ENCODE peak calls at places on chromosome 6, in five cellular contexts. V is colonic mucosa, N is D721Med, F is fibroblast of mammary gland, Z is ovary. U is an unnamed sample.

GRCh38 chr6:11370191-11371018 is 137.9 kb upstream of the NEDD9 start:
- DNase-seq in V (no peak), N (no peak), F (no peak), Z (no peak), U (peak)

GRCh38 chr6:11854418-11855165 is 76.0 kb upstream of the ADTRP start:
- DNase-seq in V (no peak), N (no peak), F (peak), Z (no peak), U (peak)

GRCh38 chr6:35040398-35040797 is 100.7 kb downstream of the TCP11 start:
- DNase-seq in V (no peak), N (no peak), F (no peak), Z (no peak), U (peak)

GRCh38 chr6:43389713-43390265 is 20.3 kb upstream of the ZNF318 start:
- DNase-seq in V (no peak), N (no peak), F (no peak), Z (no peak), U (no peak)

GRCh38 chr6:46014511-46015118 is 1.0 kb downstream of the CLIC5 start:
- DNase-seq in V (peak), N (no peak), F (no peak), Z (no peak), U (no peak)

GRCh38 chr6:93721386-93722048 is 302.2 kb upstream of the EPHA7 start:
- DNase-seq in V (no peak), N (no peak), F (peak), Z (no peak), U (peak)

GRCh38 chr6:11815231-11815630 is 36.6 kb upstream of the ADTRP start:
- DNase-seq in V (no peak), N (no peak), F (peak), Z (no peak), U (peak)

GRCh38 chr6:166629628-166630027 is 2.6 kb upstream of the RPS6KA2 start:
- DNase-seq in V (no peak), N (no peak), F (peak), Z (no peak), U (peak)

GRCh38 chr6:52992980-52993379 is 2.1 kb downstream of the GSTA4 start:
- DNase-seq in V (no peak), N (no peak), F (peak), Z (no peak), U (peak)

GRCh38 chr6:152368761-152369624 is 268.2 kb downstream of the SYNE1 start:
- DNase-seq in V (peak), N (no peak), F (peak), Z (peak), U (peak)

GRCh38 chr6:82246802-82247633 is 526 bp downstream of the IBTK start:
- DNase-seq in V (peak), N (no peak), F (peak), Z (no peak), U (peak)

GRCh38 chr6:89433637-89434499 is 916 bp downstream of the ANKRD6 start:
- DNase-seq in V (peak), N (no peak), F (no peak), Z (peak), U (no peak)

GRCh38 chr6:53593001-53593488 is 48.1 kb upstream of the GCLC start:
- DNase-seq in V (no peak), N (no peak), F (peak), Z (no peak), U (peak)

GRCh38 chr6:102356170-102356569 is 962.7 kb downstream of the GRIK2 start:
- DNase-seq in V (no peak), N (no peak), F (no peak), Z (no peak), U (no peak)

GRCh38 chr6:44528716-44529115 is 141.2 kb downstream of the CDC5L start:
- DNase-seq in V (no peak), N (no peak), F (no peak), Z (no peak), U (no peak)

GRCh38 chr6:160102956-160103824 is 18.4 kb upstream of the SLC22A1 start:
- DNase-seq in V (peak), N (no peak), F (peak), Z (no peak), U (peak)

GRCh38 chr6:46925563-46926253 is 4.0 kb upstream of the ADGRF5 start:
- DNase-seq in V (no peak), N (no peak), F (peak), Z (no peak), U (peak)

GRCh38 chr6:30884521-30885480 is 482 bp downstream of the DDR1 start:
- DNase-seq in V (peak), N (no peak), F (no peak), Z (peak), U (peak)

GRCh38 chr6:83708546-83708969 is 343 bp downstream of the SNAP91 start:
- DNase-seq in V (no peak), N (peak), F (no peak), Z (no peak), U (peak)

GRCh38 chr6:33549196-33549595 is 30.9 kb downstream of the BAK1 start:
- DNase-seq in V (no peak), N (no peak), F (no peak), Z (no peak), U (no peak)

GRCh38 chr6:155770313-155770712 is 314.7 kb upstream of the NOX3 start:
- DNase-seq in V (no peak), N (no peak), F (no peak), Z (no peak), U (no peak)

GRCh38 chr6:168100011-168100802 is 21.2 kb upstream of the FRMD1 start:
- DNase-seq in V (no peak), N (no peak), F (no peak), Z (no peak), U (no peak)

GRCh38 chr6:71107935-71108420 is 151.1 kb upstream of the B3GAT2 start:
- DNase-seq in V (no peak), N (no peak), F (peak), Z (peak), U (peak)

GRCh38 chr6:159894991-159895390 is 4.2 kb downstream of the MAS1 start:
- DNase-seq in V (no peak), N (no peak), F (no peak), Z (no peak), U (no peak)

DNA sequence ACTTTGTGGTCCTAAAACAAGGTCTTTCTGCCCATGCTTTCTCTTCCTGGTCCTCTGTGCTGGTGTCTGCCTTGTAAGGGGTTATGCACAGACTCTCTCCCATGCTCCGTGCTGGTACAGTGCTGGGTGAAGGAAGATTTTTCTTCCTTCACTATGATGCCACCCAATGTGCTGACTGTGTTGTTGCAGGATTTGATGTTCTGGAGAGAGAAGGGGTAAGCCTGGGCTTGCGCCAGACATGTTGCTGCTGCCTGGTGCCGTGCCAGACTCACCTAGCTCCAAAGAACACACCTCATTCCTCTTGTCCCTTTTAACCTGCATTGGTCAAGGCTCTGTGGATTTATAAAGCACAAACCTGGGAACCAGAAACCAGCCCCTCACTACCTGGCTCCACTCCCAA is 28.4 kb upstream of the ARMH2 start:
- DNase-seq in V (no peak), N (no peak), F (no peak), Z (no peak), U (no peak)
- TF ChIP-seq CTCF in V (no peak), N (no peak), F (no peak), Z (no peak), U (no peak)

GRCh38 chr6:39451831-39452230 is 129.3 kb upstream of the KCNK16 start:
- DNase-seq in V (peak), N (no peak), F (peak), Z (no peak), U (no peak)
- TF ChIP-seq CTCF in V (peak), N (peak), F (peak), Z (no peak), U (peak)

GRCh38 chr6:87472525-87473418 is at the start of gene SLC35A1:
- DNase-seq in V (peak), N (peak), F (peak), Z (peak), U (peak)
- TF ChIP-seq CTCF in V (no peak), N (no peak), F (no peak), Z (peak), U (peak)

GRCh38 chr6:157982580-157983438 is 1.1 kb downstream of the SYNJ2 start:
- DNase-seq in V (peak), N (no peak), F (peak), Z (no peak), U (peak)
- TF ChIP-seq CTCF in V (peak), N (no peak), F (peak), Z (peak), U (peak)

GRCh38 chr6:37783831-37784584 is 35.5 kb upstream of the ZFAND3 start:
- DNase-seq in V (no peak), N (no peak), F (peak), Z (peak), U (peak)
- TF ChIP-seq CTCF in V (no peak), N (no peak), F (no peak), Z (no peak), U (no peak)